ENCODE peak calls at places on chromosomes 13 and 19, in six cellular contexts. One of them, this sample, is unnamed.

GRCh38 chr19:46919324-46919723 is 58.5 kb downstream of the ARHGAP35 start:
- DNase-seq in ureter: no peak
- DNase-seq in midbrain: no peak
- DNase-seq in fibroblast of the conjunctiva: no peak
- DNase-seq in gastrocnemius medialis: no peak
- DNase-seq in stimulated activated CD4-positive, alpha-beta T cell treated with anti-CD3 and anti-CD28 coated beads, Interleukin-1b, Interleukin-23, amount 100 ng/mL, for 24 hours: no peak
- DNase-seq in this sample: peak; percentile 26

GRCh38 chr13:106497079-106497478 is 38.4 kb downstream of the EFNB2 start:
- DNase-seq in stimulated activated CD4-positive, alpha-beta T cell treated with anti-CD3 and anti-CD28 coated beads, Interleukin-1b, Interleukin-23, amount 100 ng/mL, for 24 hours: no peak
- DNase-seq in gastrocnemius medialis: no peak
- DNase-seq in ureter: no peak
- DNase-seq in midbrain: peak; percentile 26
- DNase-seq in fibroblast of the conjunctiva: no peak
- DNase-seq in this sample: no peak

GRCh38 chr19:29854033-29854432 is 42.2 kb downstream of the CCNE1 start:
- DNase-seq in midbrain: no peak
- DNase-seq in ureter: no peak
- DNase-seq in fibroblast of the conjunctiva: no peak
- DNase-seq in gastrocnemius medialis: no peak
- DNase-seq in stimulated activated CD4-positive, alpha-beta T cell treated with anti-CD3 and anti-CD28 coated beads, Interleukin-1b, Interleukin-23, amount 100 ng/mL, for 24 hours: no peak
- DNase-seq in this sample: no peak

GRCh38 chr19:49441210-49441959 is at the start of gene SLC17A7:
- DNase-seq in gastrocnemius medialis: peak; percentile 72
- DNase-seq in fibroblast of the conjunctiva: no peak
- DNase-seq in midbrain: no peak
- DNase-seq in stimulated activated CD4-positive, alpha-beta T cell treated with anti-CD3 and anti-CD28 coated beads, Interleukin-1b, Interleukin-23, amount 100 ng/mL, for 24 hours: no peak
- DNase-seq in ureter: no peak
- DNase-seq in this sample: peak; percentile 30

GRCh38 chr13:110799246-110800236 is 86.0 kb downstream of the ING1 start:
- DNase-seq in fibroblast of the conjunctiva: peak; percentile 61
- DNase-seq in ureter: no peak
- DNase-seq in stimulated activated CD4-positive, alpha-beta T cell treated with anti-CD3 and anti-CD28 coated beads, Interleukin-1b, Interleukin-23, amount 100 ng/mL, for 24 hours: no peak
- DNase-seq in midbrain: no peak
- DNase-seq in gastrocnemius medialis: no peak
- DNase-seq in this sample: no peak

GRCh38 chr19:306151-306900 is 15.1 kb upstream of the PLPP2 start:
- DNase-seq in stimulated activated CD4-positive, alpha-beta T cell treated with anti-CD3 and anti-CD28 coated beads, Interleukin-1b, Interleukin-23, amount 100 ng/mL, for 24 hours: no peak
- DNase-seq in ureter: no peak
- DNase-seq in gastrocnemius medialis: no peak
- DNase-seq in fibroblast of the conjunctiva: no peak
- DNase-seq in midbrain: no peak
- DNase-seq in this sample: no peak

GRCh38 chr19:14118165-14119051 is 846 bp upstream of the PRKACA start:
- DNase-seq in fibroblast of the conjunctiva: peak; percentile 63
- DNase-seq in ureter: peak; percentile 83
- DNase-seq in gastrocnemius medialis: peak; percentile 99
- DNase-seq in stimulated activated CD4-positive, alpha-beta T cell treated with anti-CD3 and anti-CD28 coated beads, Interleukin-1b, Interleukin-23, amount 100 ng/mL, for 24 hours: peak; percentile 10
- DNase-seq in midbrain: peak; percentile 92
- DNase-seq in this sample: no peak

GRCh38 chr19:40348961-40349507 is 539 bp downstream of the PLD3 start:
- DNase-seq in stimulated activated CD4-positive, alpha-beta T cell treated with anti-CD3 and anti-CD28 coated beads, Interleukin-1b, Interleukin-23, amount 100 ng/mL, for 24 hours: no peak
- DNase-seq in gastrocnemius medialis: peak; percentile 48
- DNase-seq in fibroblast of the conjunctiva: peak; percentile 43
- DNase-seq in ureter: no peak
- DNase-seq in midbrain: no peak
- DNase-seq in this sample: peak; percentile 30

GRCh38 chr19:5993516-5994406 is 15.8 kb upstream of the RANBP3 start:
- DNase-seq in gastrocnemius medialis: no peak
- DNase-seq in fibroblast of the conjunctiva: no peak
- DNase-seq in stimulated activated CD4-positive, alpha-beta T cell treated with anti-CD3 and anti-CD28 coated beads, Interleukin-1b, Interleukin-23, amount 100 ng/mL, for 24 hours: no peak
- DNase-seq in midbrain: no peak
- DNase-seq in ureter: no peak
- DNase-seq in this sample: peak; percentile 11

GRCh38 chr13:48160879-48161278 is 66.0 kb upstream of the MED4 start:
- DNase-seq in midbrain: no peak
- DNase-seq in gastrocnemius medialis: peak; percentile 59
- DNase-seq in ureter: peak; percentile 41
- DNase-seq in stimulated activated CD4-positive, alpha-beta T cell treated with anti-CD3 and anti-CD28 coated beads, Interleukin-1b, Interleukin-23, amount 100 ng/mL, for 24 hours: no peak
- DNase-seq in fibroblast of the conjunctiva: no peak
- DNase-seq in this sample: no peak

GRCh38 chr19:13077233-13077632 is 25.4 kb downstream of the LYL1 start:
- DNase-seq in stimulated activated CD4-positive, alpha-beta T cell treated with anti-CD3 and anti-CD28 coated beads, Interleukin-1b, Interleukin-23, amount 100 ng/mL, for 24 hours: no peak
- DNase-seq in gastrocnemius medialis: no peak
- DNase-seq in fibroblast of the conjunctiva: no peak
- DNase-seq in ureter: no peak
- DNase-seq in midbrain: no peak
- DNase-seq in this sample: peak; percentile 21

GRCh38 chr13:29607465-29607864 is 12.0 kb upstream of the SLC7A1 start:
- DNase-seq in ureter: no peak
- DNase-seq in gastrocnemius medialis: no peak
- DNase-seq in midbrain: no peak
- DNase-seq in fibroblast of the conjunctiva: no peak
- DNase-seq in stimulated activated CD4-positive, alpha-beta T cell treated with anti-CD3 and anti-CD28 coated beads, Interleukin-1b, Interleukin-23, amount 100 ng/mL, for 24 hours: no peak
- DNase-seq in this sample: no peak

GRCh38 chr19:294819-295686 is 3.9 kb upstream of the PLPP2 start:
- DNase-seq in ureter: no peak
- DNase-seq in stimulated activated CD4-positive, alpha-beta T cell treated with anti-CD3 and anti-CD28 coated beads, Interleukin-1b, Interleukin-23, amount 100 ng/mL, for 24 hours: peak; percentile 28
- DNase-seq in midbrain: peak; percentile 39
- DNase-seq in fibroblast of the conjunctiva: no peak
- DNase-seq in gastrocnemius medialis: no peak
- DNase-seq in this sample: peak; percentile 49

GRCh38 chr13:102675115-102675514 is 19.7 kb downstream of the METTL21C start:
- DNase-seq in ureter: no peak
- DNase-seq in gastrocnemius medialis: no peak
- DNase-seq in stimulated activated CD4-positive, alpha-beta T cell treated with anti-CD3 and anti-CD28 coated beads, Interleukin-1b, Interleukin-23, amount 100 ng/mL, for 24 hours: no peak
- DNase-seq in midbrain: no peak
- DNase-seq in fibroblast of the conjunctiva: no peak
- DNase-seq in this sample: no peak

GRCh38 chr19:9709305-9709704 is 34.4 kb upstream of the ZNF562 start:
- DNase-seq in fibroblast of the conjunctiva: no peak
- DNase-seq in midbrain: peak; percentile 32
- DNase-seq in ureter: peak; percentile 67
- DNase-seq in gastrocnemius medialis: no peak
- DNase-seq in stimulated activated CD4-positive, alpha-beta T cell treated with anti-CD3 and anti-CD28 coated beads, Interleukin-1b, Interleukin-23, amount 100 ng/mL, for 24 hours: no peak
- DNase-seq in this sample: no peak